ENCODE peak calls at places on chromosome 21, in seven cellular contexts. X is astrocyte of the spinal cord, T is tibial nerve, Q is AG10803, P is Calu3, J is tibial artery, A is A549. Y is an unnamed sample.

GRCh38 chr21:41631564-41632461 is 123.9 kb upstream of the TMPRSS2 start:
- DNase-seq in X (peak; percentile 50), T (no peak), Q (peak; percentile 43), P (peak; percentile 82), J (no peak), A (peak; percentile 39), Y (peak; percentile 65)

GRCh38 chr21:28674807-28675206 is 317.9 kb downstream of the LTN1 start:
- DNase-seq in X (no peak), T (no peak), Q (no peak), P (no peak), J (no peak), A (no peak), Y (no peak)

GRCh38 chr21:41924355-41924754 is 29.5 kb downstream of the C2CD2 start:
- DNase-seq in X (peak; percentile 46), T (no peak), Q (peak; percentile 33), P (no peak), J (no peak), A (no peak), Y (no peak)

GRCh38 chr21:17769049-17769845 is 49.9 kb downstream of the C21orf91 start:
- DNase-seq in X (peak; percentile 9), T (no peak), Q (peak; percentile 21), P (no peak), J (no peak), A (no peak), Y (peak; percentile 4)

GRCh38 chr21:42161957-42162681 is 56.8 kb upstream of the ABCG1 start:
- DNase-seq in X (no peak), T (no peak), Q (no peak), P (no peak), J (no peak), A (no peak), Y (no peak)

GRCh38 chr21:33452362-33452761 is 27.4 kb downstream of the TMEM50B start:
- DNase-seq in X (no peak), T (no peak), Q (no peak), P (no peak), J (no peak), A (no peak), Y (no peak)

GRCh38 chr21:41141031-41141457 is 26.9 kb upstream of the BACE2 start:
- DNase-seq in X (peak; percentile 27), T (no peak), Q (peak; percentile 95), P (peak; percentile 8), J (no peak), A (no peak), Y (peak; percentile 11)

GRCh38 chr21:41973861-41974751 is 20.3 kb upstream of the C2CD2 start:
- DNase-seq in X (no peak), T (peak; percentile 4), Q (no peak), P (no peak), J (no peak), A (no peak), Y (no peak)

GRCh38 chr21:42532466-42533181 is 19.0 kb downstream of the SLC37A1 start:
- DNase-seq in X (no peak), T (peak; percentile 59), Q (peak; percentile 7), P (no peak), J (peak; percentile 84), A (no peak), Y (no peak)

GRCh38 chr21:26965567-26966359 is 1.1 kb downstream of the ADAMTS5 start:
- DNase-seq in X (no peak), T (no peak), Q (peak; percentile 70), P (no peak), J (peak; percentile 40), A (no peak), Y (peak; percentile 18)

GRCh38 chr21:42460391-42461184 is 35.4 kb downstream of the RSPH1 start:
- DNase-seq in X (no peak), T (no peak), Q (no peak), P (no peak), J (no peak), A (no peak), Y (no peak)

GRCh38 chr21:28104346-28104745 is 888.3 kb downstream of the LTN1 start:
- DNase-seq in X (no peak), T (no peak), Q (peak; percentile 4), P (no peak), J (no peak), A (no peak), Y (no peak)

GRCh38 chr21:20169812-20170576 is 828.2 kb upstream of the NCAM2 start:
- DNase-seq in X (no peak), T (no peak), Q (no peak), P (no peak), J (no peak), A (no peak), Y (no peak)

DNA sequence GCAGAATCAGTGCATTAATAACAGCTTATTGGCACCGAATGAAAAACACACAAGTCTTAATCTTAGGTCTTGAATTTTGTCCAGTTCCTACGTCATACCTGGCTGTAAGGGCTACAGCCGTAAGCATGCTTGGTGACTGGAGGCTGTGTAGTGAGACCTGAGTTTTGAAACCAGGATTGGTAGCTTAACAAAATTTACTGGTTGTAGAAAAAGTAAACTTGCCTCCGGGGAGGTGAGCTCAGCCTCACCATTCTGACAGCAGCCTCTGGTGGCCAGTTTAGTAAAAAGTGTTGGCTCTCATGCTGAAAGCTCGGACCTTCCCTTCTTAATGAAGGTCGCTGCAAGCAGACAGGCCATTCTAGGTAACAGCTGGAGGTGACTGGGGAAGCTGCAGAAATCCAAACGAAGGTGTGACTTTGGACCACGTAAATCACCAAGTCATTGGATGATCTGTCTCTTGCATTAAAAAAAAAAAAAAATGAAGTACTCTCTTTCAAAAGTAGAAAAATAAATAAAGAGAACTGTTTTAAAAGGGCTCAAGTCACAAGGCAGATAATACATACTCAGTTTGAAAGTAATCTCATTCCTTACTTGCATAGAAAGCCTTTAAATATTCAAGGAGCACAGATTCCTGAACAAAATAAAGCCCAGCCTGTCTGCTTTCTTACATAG is 48.8 kb downstream of the HLCS start:
- DNase-seq in X (peak; percentile 68), T (no peak), Q (peak; percentile 40), P (peak; percentile 39), J (no peak), A (peak; percentile 43), Y (peak; percentile 73)
- TF ChIP-seq CTCF in X (peak; percentile 85), T (peak; percentile 32), Q (peak; percentile 67), P (no peak), J (no peak), A (peak; percentile 67), Y (peak; percentile 83)

DNA sequence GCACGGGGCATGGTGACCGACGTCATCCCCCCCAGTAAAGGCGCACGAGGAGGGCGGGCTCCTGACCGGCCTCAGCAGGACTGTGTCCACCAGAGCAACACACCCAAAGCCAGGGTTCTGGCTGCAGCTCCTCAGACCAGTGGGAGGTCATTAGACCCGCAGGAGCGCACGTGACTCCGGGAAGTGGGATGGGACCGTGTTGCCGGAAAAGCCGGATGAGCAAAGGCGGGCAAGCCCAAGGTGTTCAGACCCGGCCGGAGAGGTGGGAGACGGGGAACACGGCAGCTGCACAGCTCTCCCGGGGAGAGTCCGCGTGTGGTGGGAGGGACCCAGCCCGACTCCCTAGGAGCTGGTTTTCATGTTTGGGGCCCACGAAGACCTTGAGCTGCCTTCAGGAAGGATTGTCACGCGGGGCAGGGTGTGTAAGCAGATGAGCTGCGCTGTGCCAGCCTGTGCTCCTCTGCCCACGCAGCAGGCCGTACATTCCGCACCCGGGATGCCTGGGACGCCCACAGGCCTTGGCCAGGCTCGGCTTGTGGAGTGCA is 20.6 kb upstream of the TRAPPC10 start:
- DNase-seq in X (no peak), T (no peak), Q (no peak), P (no peak), J (no peak), A (no peak), Y (no peak)
- TF ChIP-seq CTCF in X (no peak), T (no peak), Q (no peak), P (no peak), J (no peak), A (no peak), Y (no peak)

GRCh38 chr21:36628096-36628495 is 70.8 kb upstream of the SIM2 start:
- DNase-seq in X (no peak), T (no peak), Q (no peak), P (no peak), J (no peak), A (no peak), Y (no peak)

GRCh38 chr21:36626791-36627190 is 72.1 kb upstream of the SIM2 start:
- DNase-seq in X (no peak), T (no peak), Q (no peak), P (no peak), J (no peak), A (no peak), Y (no peak)

GRCh38 chr21:36629061-36629460 is 69.9 kb upstream of the SIM2 start:
- DNase-seq in X (no peak), T (no peak), Q (peak; percentile 32), P (no peak), J (no peak), A (no peak), Y (no peak)

GRCh38 chr21:36627242-36627641 is 71.7 kb upstream of the SIM2 start:
- DNase-seq in X (peak; percentile 76), T (no peak), Q (peak; percentile 52), P (no peak), J (no peak), A (no peak), Y (peak; percentile 97)

DNA sequence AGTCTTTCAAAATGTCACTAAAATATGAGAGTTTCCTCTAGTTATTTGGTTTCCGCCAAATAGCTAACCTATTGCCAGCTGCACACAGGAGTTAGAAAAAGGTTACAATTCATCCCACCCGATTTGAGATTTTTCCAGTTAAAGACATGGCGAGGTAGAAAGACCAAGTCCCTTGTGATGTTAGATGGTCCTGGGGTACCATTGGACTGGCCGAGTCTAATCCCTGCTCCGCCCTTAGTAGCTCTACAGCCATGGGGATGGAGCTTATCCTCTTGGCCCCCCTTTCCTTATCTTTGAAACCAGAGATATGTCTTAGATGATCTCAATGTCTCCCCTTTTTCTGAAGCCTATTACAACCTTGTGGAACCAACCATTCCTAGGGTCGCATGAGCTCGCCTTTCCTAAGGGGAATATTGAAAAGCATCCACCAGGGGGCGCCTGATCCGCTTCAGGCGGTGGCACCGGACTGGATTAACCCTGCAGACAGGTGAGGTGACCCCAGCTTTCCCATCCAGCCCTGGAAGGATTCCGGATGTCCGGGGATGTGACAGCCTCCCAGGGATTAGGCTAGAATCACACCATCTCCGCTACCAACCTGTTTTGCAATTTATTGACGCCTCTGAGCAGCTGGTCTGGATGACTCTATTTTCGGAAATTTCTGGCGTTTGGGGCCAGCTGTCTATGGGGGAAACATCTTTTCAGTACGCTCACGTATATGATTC is 68.3 kb upstream of the SIM2 start:
- DNase-seq in X (peak; percentile 22), T (peak; percentile 22), Q (peak; percentile 32), P (peak; percentile 74), J (peak; percentile 33), A (peak; percentile 57), Y (peak; percentile 65)
- TF ChIP-seq CTCF in X (peak; percentile 76), T (peak; percentile 36), Q (peak; percentile 73), P (peak; percentile 63), J (peak; percentile 47), A (peak; percentile 62), Y (peak; percentile 70)

GRCh38 chr21:46317710-46318463 is 5.8 kb downstream of the C21orf58 start:
- DNase-seq in X (no peak), T (no peak), Q (no peak), P (no peak), J (no peak), A (no peak), Y (no peak)

GRCh38 chr21:46319192-46319591 is 4.5 kb downstream of the C21orf58 start:
- DNase-seq in X (no peak), T (no peak), Q (no peak), P (no peak), J (no peak), A (no peak), Y (no peak)

GRCh38 chr21:46318464-46318845 is 5.2 kb downstream of the C21orf58 start:
- DNase-seq in X (no peak), T (no peak), Q (no peak), P (no peak), J (no peak), A (no peak), Y (no peak)

GRCh38 chr21:46314441-46315020 is 9.1 kb downstream of the C21orf58 start:
- DNase-seq in X (no peak), T (no peak), Q (no peak), P (no peak), J (no peak), A (no peak), Y (no peak)

GRCh38 chr21:46316708-46317324 is 6.9 kb downstream of the C21orf58 start:
- DNase-seq in X (no peak), T (no peak), Q (no peak), P (no peak), J (no peak), A (no peak), Y (no peak)
- TF ChIP-seq CTCF in X (no peak), T (no peak), Q (no peak), P (no peak), J (no peak), A (no peak), Y (no peak)

Y was measured in cardiac fibroblast.